ENCODE peak calls at places on chromosome 6, in ten cellular contexts. R is HCT116, B is tibial nerve, J is psoas muscle, K is heart left ventricle, F is A673, C is heart right ventricle, X is Peyer's patch, G is IMR-90, T is A549. Z is an unnamed sample. For H3K4me1 and H3K9me3, the result is how much of the 10 kb centered on the place peaks cover.

GRCh38 chr6:148523051-148523450 is 180.4 kb downstream of the SASH1 start:
- DNase-seq in R (no peak), B (no peak), J (no peak), K (no peak), F (no peak), C (no peak), X (no peak), G (peak), T (no peak), Z (peak)

GRCh38 chr6:107115695-107116327 is 496 bp upstream of the BEND3 start:
- DNase-seq in R (no peak), B (no peak), J (peak), K (peak), F (peak), C (peak), X (peak), G (no peak), T (peak), Z (peak)

GRCh38 chr6:40512340-40512739 is 74.8 kb downstream of the LRFN2 start:
- DNase-seq in R (no peak), B (no peak), J (no peak), K (no peak), F (no peak), C (no peak), X (no peak), G (no peak), T (no peak), Z (no peak)

GRCh38 chr6:150201285-150201684 is 58.4 kb downstream of the PPP1R14C start:
- DNase-seq in R (no peak), B (no peak), J (no peak), K (no peak), F (no peak), C (no peak), X (peak), G (no peak), T (no peak), Z (no peak)

GRCh38 chr6:109349419-109349987 is 32.8 kb downstream of the CD164 start:
- DNase-seq in R (no peak), B (no peak), J (no peak), K (no peak), F (peak), C (no peak), X (peak), G (peak), T (peak), Z (peak)

GRCh38 chr6:128513878-128514277 is 6.5 kb downstream of the PTPRK start:
- DNase-seq in R (no peak), B (no peak), J (no peak), K (no peak), F (no peak), C (no peak), X (no peak), G (no peak), T (no peak), Z (no peak)

GRCh38 chr6:54846857-54847721 is 518 bp downstream of the FAM83B start:
- DNase-seq in R (no peak), B (no peak), J (no peak), K (no peak), F (peak), C (peak), X (no peak), G (no peak), T (no peak), Z (peak)

GRCh38 chr6:110643175-110643574 is 166.8 kb upstream of the SLC22A16 start:
- DNase-seq in R (no peak), B (no peak), J (no peak), K (no peak), F (no peak), C (no peak), X (no peak), G (peak), T (no peak), Z (peak)

GRCh38 chr6:150717419-150717818 is 117.7 kb downstream of the PLEKHG1 start:
- DNase-seq in R (no peak), B (no peak), J (no peak), K (no peak), F (no peak), C (no peak), X (no peak), G (no peak), T (no peak), Z (no peak)

GRCh38 chr6:104788400-104788799 is 71.3 kb downstream of the HACE1 start:
- DNase-seq in R (no peak), B (no peak), J (no peak), K (no peak), F (peak), C (no peak), X (no peak), G (no peak), T (no peak), Z (no peak)

GRCh38 chr6:134630468-134631180 is 312.7 kb upstream of the SGK1 start:
- DNase-seq in R (no peak), B (no peak), J (no peak), K (no peak), F (no peak), C (no peak), X (peak), G (no peak), T (no peak), Z (no peak)

GRCh38 chr6:35977308-35977707 is 47.1 kb downstream of the SLC26A8 start:
- DNase-seq in R (no peak), B (no peak), J (no peak), K (no peak), F (no peak), C (no peak), X (no peak), G (no peak), T (no peak), Z (no peak)

GRCh38 chr6:35831257-35832007 is 26.3 kb downstream of the LHFPL5 start:
- DNase-seq in R (no peak), B (no peak), J (no peak), K (no peak), F (no peak), C (no peak), X (no peak), G (no peak), T (no peak), Z (no peak)

GRCh38 chr6:33668914-33669313 is 42.6 kb downstream of the UQCC2 start:
- DNase-seq in R (no peak), B (no peak), J (no peak), K (no peak), F (no peak), C (no peak), X (peak), G (no peak), T (peak), Z (no peak)

GRCh38 chr6:143276436-143276835 is 174.1 kb downstream of the ADAT2 start:
- DNase-seq in R (no peak), B (no peak), J (no peak), K (no peak), F (no peak), C (no peak), X (no peak), G (no peak), T (no peak), Z (no peak)

GRCh38 chr6:2850480-2851150 is 9.0 kb upstream of the SERPINB1 start:
- DNase-seq in R (no peak), B (no peak), J (no peak), K (no peak), F (peak), C (no peak), X (peak), G (peak), T (no peak), Z (peak)

GRCh38 chr6:11021714-11022113 is 22.4 kb downstream of the ELOVL2 start:
- DNase-seq in R (no peak), B (no peak), J (no peak), K (no peak), F (no peak), C (no peak), X (no peak), G (no peak), T (no peak), Z (no peak)

GRCh38 chr6:132490024-132490423 is 22.9 kb downstream of the STX7 start:
- DNase-seq in R (no peak), B (no peak), J (peak), K (no peak), F (no peak), C (no peak), X (no peak), G (no peak), T (no peak), Z (no peak)

GRCh38 chr6:112065426-112065986 is 11.6 kb downstream of the CCN6 start:
- DNase-seq in R (no peak), B (no peak), J (no peak), K (no peak), F (no peak), C (no peak), X (no peak), G (peak), T (no peak), Z (no peak)

GRCh38 chr6:91376686-91377085 is 789.8 kb upstream of the MAP3K7 start:
- DNase-seq in R (no peak), B (no peak), J (no peak), K (no peak), F (peak), C (no peak), X (no peak), G (no peak), T (no peak), Z (no peak)

GRCh38 chr6:118377711-118378414 is 170.2 kb upstream of the PLN start:
- DNase-seq in R (no peak), B (no peak), J (peak), K (peak), F (no peak), C (peak), X (no peak), G (no peak), T (no peak), Z (no peak)

GRCh38 chr6:169880516-169880915 is 129.1 kb downstream of the ERMARD start:
- DNase-seq in R (no peak), B (no peak), J (no peak), K (no peak), F (no peak), C (no peak), X (no peak), G (no peak), T (no peak), Z (no peak)

GRCh38 chr6:31092769-31093505 is 19.4 kb downstream of the C6orf15 start:
- DNase-seq in R (no peak), B (no peak), J (no peak), K (no peak), F (no peak), C (no peak), X (no peak), G (no peak), T (no peak), Z (no peak)

GRCh38 chr6:51098801-51099200 is 280.1 kb downstream of the TFAP2B start:
- DNase-seq in R (no peak), B (no peak), J (no peak), K (no peak), F (peak), C (no peak), X (no peak), G (no peak), T (no peak), Z (no peak)

GRCh38 chr6:21479140-21479539 is 114.4 kb upstream of the SOX4 start:
- DNase-seq in R (no peak), B (no peak), J (no peak), K (no peak), F (peak), C (peak), X (no peak), G (peak), T (no peak), Z (peak)

GRCh38 chr6:152309648-152310047 is 327.5 kb downstream of the SYNE1 start:
- DNase-seq in R (no peak), B (no peak), J (no peak), K (no peak), F (no peak), C (no peak), X (no peak), G (no peak), T (no peak), Z (no peak)

GRCh38 chr6:143542915-143543314 is 31.4 kb upstream of the FUCA2 start:
- DNase-seq in R (no peak), B (no peak), J (no peak), K (no peak), F (no peak), C (no peak), X (no peak), G (peak), T (no peak), Z (no peak)

GRCh38 chr6:14066782-14067406 is 50.7 kb upstream of the CD83 start:
- DNase-seq in R (peak), B (no peak), J (no peak), K (no peak), F (peak), C (no peak), X (no peak), G (peak), T (peak), Z (peak)

GRCh38 chr6:2818593-2818992 is 23.1 kb downstream of the SERPINB1 start:
- DNase-seq in R (no peak), B (no peak), J (no peak), K (no peak), F (no peak), C (no peak), X (no peak), G (peak), T (no peak), Z (no peak)

GRCh38 chr6:50541941-50542340 is 171.4 kb upstream of the TFAP2D start:
- DNase-seq in R (no peak), B (no peak), J (no peak), K (no peak), F (no peak), C (no peak), X (no peak), G (no peak), T (no peak), Z (no peak)

DNA sequence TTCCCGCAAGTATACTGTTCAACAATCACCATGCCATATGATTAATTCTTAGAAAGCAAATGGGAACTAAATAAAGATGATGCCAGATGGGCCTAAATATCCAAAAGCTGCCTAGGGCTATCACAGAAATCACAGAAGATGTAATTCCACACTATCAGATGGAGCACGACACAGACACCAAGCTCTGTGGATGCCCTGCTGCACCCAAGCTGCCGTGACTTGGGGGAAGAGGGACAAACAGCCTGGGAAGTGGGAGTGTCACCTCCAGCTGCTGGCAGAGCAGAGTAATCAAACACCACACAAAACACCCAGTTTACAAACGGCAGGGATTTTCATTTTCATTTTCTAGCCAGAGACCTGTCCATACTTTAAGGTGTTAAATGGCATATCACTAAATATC is 35.7 kb downstream of the PDE10A start:
- DNase-seq in R (no peak), B (no peak), J (no peak), K (no peak), F (no peak), C (no peak), X (no peak), G (no peak), T (no peak), Z (no peak)
- H3K4me1 ChIP-seq in R (under half), B (under half), J (under half), K (under half), F (under half), C (under half), X (under half), G (under half), T (under half), Z (under half)

DNA sequence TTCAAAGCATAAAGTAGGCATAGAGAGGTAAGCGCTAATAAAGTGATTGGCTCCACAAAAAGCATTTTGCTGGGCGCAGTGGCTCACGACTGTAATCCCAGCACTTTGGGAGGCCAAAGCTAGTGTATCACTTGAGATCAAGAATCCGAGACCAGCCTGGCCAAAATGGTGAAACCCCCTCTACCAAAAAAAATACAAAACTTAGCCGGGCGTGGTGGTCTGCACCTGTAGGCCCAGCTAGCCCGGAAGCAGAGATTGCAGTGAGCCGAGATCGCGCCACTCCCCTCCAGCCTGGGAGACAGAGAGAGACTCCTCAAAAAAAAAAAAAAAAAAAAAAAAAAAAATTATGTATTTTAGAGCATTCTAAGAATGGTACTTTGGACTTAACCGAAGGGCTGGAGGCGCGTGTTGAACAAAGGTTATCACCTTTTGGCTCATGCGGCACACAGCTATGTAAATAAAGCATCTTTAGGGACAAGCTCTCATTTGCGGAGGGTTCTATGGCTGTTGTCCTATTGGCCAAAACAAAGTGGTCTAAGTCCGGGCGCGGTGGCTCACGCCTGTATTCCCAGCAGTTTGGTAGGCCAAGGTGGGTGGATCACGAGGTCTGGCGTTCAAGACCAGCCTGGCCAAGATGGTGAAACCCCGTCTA is 17.4 kb downstream of the HFE start:
- DNase-seq in R (peak), B (no peak), J (no peak), K (no peak), F (peak), C (no peak), X (peak), G (no peak), T (no peak), Z (no peak)
- TF ChIP-seq CTCF in R (no peak), B (no peak), J (no peak), K (no peak), F (no peak), C (no peak), X (no peak), G (no peak), T (no peak), Z (no peak)

GRCh38 chr6:827431-827830 is 134.5 kb upstream of the EXOC2 start:
- DNase-seq in R (no peak), B (no peak), J (no peak), K (no peak), F (no peak), C (no peak), X (no peak), G (no peak), T (no peak), Z (no peak)

GRCh38 chr6:834190-834589 is 141.3 kb upstream of the EXOC2 start:
- DNase-seq in R (no peak), B (no peak), J (no peak), K (no peak), F (no peak), C (no peak), X (no peak), G (no peak), T (no peak), Z (no peak)

GRCh38 chr6:829646-830045 is 136.7 kb upstream of the EXOC2 start:
- DNase-seq in R (no peak), B (no peak), J (no peak), K (no peak), F (no peak), C (no peak), X (no peak), G (no peak), T (no peak), Z (no peak)

GRCh38 chr6:834879-835278 is 141.9 kb upstream of the EXOC2 start:
- DNase-seq in R (no peak), B (no peak), J (no peak), K (no peak), F (no peak), C (no peak), X (no peak), G (no peak), T (no peak), Z (no peak)

DNA sequence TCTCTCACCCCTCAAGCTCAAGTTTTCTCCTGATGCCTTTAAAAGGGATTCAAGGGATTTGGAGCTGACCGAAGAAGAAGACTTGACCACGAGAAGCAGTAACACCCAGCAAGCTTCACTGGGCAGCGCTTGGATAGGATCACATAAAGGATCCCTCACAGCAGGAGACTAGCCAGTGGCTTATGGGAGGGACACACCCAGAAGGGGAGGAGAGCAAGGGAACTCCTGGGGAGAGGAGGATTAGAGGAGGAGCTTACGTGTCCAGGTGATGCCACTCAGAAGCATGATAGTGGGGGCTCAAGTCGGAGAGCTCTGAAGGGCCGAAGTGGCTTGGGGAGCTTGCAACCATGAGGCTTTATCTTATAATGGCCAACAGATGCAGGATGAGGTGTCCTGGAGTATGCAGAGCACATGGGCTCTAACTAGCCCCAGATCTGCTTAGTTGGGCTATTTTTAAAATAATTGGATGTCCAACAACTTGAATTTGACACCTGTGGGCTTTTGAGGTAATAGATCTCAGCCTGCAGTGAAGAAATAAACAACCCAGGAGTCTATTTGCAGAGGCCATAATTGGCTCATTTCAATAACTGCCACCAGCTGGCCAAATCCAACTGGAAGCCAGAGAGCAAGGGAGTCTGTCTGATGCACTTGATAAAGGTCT is 137.9 kb upstream of the EXOC2 start:
- DNase-seq in R (no peak), B (no peak), J (no peak), K (no peak), F (no peak), C (no peak), X (no peak), G (no peak), T (no peak), Z (no peak)
- H3K9me3 ChIP-seq in R (under half), B (under half), J (under half), K (under half), F (under half), C (under half), X (under half), G (under half), T (under half), Z (under half)

GRCh38 chr6:6001443-6001842 is 5.3 kb downstream of the NRN1 start:
- DNase-seq in R (no peak), B (no peak), J (no peak), K (no peak), F (no peak), C (no peak), X (no peak), G (no peak), T (no peak), Z (no peak)
- H3K4me1 ChIP-seq in R (under half), B (under half), J (under half), K (half or more), F (under half), C (half or more), X (under half), G (under half), T (under half), Z (under half)